ENCODE peak calls at places on chromosomes 1 and 21, in five cellular contexts. One of them, this sample, is unnamed. For H3K4me1, the result is how much of the 10 kb centered on the place peaks cover.

GRCh38 chr1:31535561-31535960 is 40.8 kb upstream of the TINAGL1 start:
- DNase-seq in SK-N-SH: no peak
- DNase-seq in naive thymus-derived CD4-positive, alpha-beta T cell: no peak
- DNase-seq in PC-9: peak
- DNase-seq in CD8-positive, alpha-beta T cell: no peak
- DNase-seq in this sample: no peak

GRCh38 chr1:84757301-84757700 is 67.0 kb upstream of the SSX2IP start:
- DNase-seq in naive thymus-derived CD4-positive, alpha-beta T cell: no peak
- DNase-seq in CD8-positive, alpha-beta T cell: no peak
- DNase-seq in SK-N-SH: peak
- DNase-seq in PC-9: no peak
- DNase-seq in this sample: no peak

GRCh38 chr1:193322218-193322617 is 135.8 kb upstream of the B3GALT2 start:
- DNase-seq in CD8-positive, alpha-beta T cell: no peak
- DNase-seq in SK-N-SH: no peak
- DNase-seq in PC-9: peak
- DNase-seq in naive thymus-derived CD4-positive, alpha-beta T cell: no peak
- DNase-seq in this sample: no peak

GRCh38 chr1:47587891-47588582 is 150.2 kb downstream of the FOXD2 start:
- DNase-seq in CD8-positive, alpha-beta T cell: no peak
- DNase-seq in naive thymus-derived CD4-positive, alpha-beta T cell: no peak
- DNase-seq in SK-N-SH: no peak
- DNase-seq in PC-9: no peak
- DNase-seq in this sample: no peak

GRCh38 chr1:100810360-100810759 is 84.3 kb downstream of the EXTL2 start:
- DNase-seq in PC-9: no peak
- DNase-seq in SK-N-SH: no peak
- DNase-seq in naive thymus-derived CD4-positive, alpha-beta T cell: no peak
- DNase-seq in CD8-positive, alpha-beta T cell: no peak
- DNase-seq in this sample: no peak

GRCh38 chr1:190119683-190120082 is 358.0 kb downstream of the BRINP3 start:
- DNase-seq in PC-9: no peak
- DNase-seq in naive thymus-derived CD4-positive, alpha-beta T cell: no peak
- DNase-seq in SK-N-SH: no peak
- DNase-seq in CD8-positive, alpha-beta T cell: no peak
- DNase-seq in this sample: no peak

GRCh38 chr1:207565546-207566468 is 69.8 kb downstream of the CR1 start:
- DNase-seq in naive thymus-derived CD4-positive, alpha-beta T cell: no peak
- DNase-seq in SK-N-SH: no peak
- DNase-seq in PC-9: no peak
- DNase-seq in CD8-positive, alpha-beta T cell: no peak
- DNase-seq in this sample: no peak

GRCh38 chr1:110067957-110068645 is 2.4 kb downstream of the ALX3 start:
- DNase-seq in PC-9: no peak
- DNase-seq in CD8-positive, alpha-beta T cell: no peak
- DNase-seq in naive thymus-derived CD4-positive, alpha-beta T cell: peak
- DNase-seq in SK-N-SH: no peak
- DNase-seq in this sample: no peak

GRCh38 chr1:94334764-94335163 is 83.4 kb upstream of the ABCD3 start:
- DNase-seq in PC-9: no peak
- DNase-seq in CD8-positive, alpha-beta T cell: no peak
- DNase-seq in naive thymus-derived CD4-positive, alpha-beta T cell: no peak
- DNase-seq in SK-N-SH: no peak
- DNase-seq in this sample: no peak

GRCh38 chr1:176241385-176242015 is 34.4 kb upstream of the COP1 start:
- DNase-seq in PC-9: peak
- DNase-seq in CD8-positive, alpha-beta T cell: no peak
- DNase-seq in SK-N-SH: no peak
- DNase-seq in naive thymus-derived CD4-positive, alpha-beta T cell: no peak
- DNase-seq in this sample: no peak

GRCh38 chr1:32142446-32143301 is 34.8 kb downstream of the KPNA6 start:
- DNase-seq in CD8-positive, alpha-beta T cell: no peak
- DNase-seq in SK-N-SH: peak
- DNase-seq in PC-9: peak
- DNase-seq in naive thymus-derived CD4-positive, alpha-beta T cell: no peak
- DNase-seq in this sample: no peak

GRCh38 chr1:215160351-215160750 is 77.8 kb downstream of the KCNK2 start:
- DNase-seq in SK-N-SH: no peak
- DNase-seq in naive thymus-derived CD4-positive, alpha-beta T cell: no peak
- DNase-seq in CD8-positive, alpha-beta T cell: no peak
- DNase-seq in PC-9: no peak
- DNase-seq in this sample: no peak

GRCh38 chr1:51344602-51345299 is 14.4 kb upstream of the TTC39A start:
- DNase-seq in PC-9: no peak
- DNase-seq in naive thymus-derived CD4-positive, alpha-beta T cell: no peak
- DNase-seq in SK-N-SH: peak
- DNase-seq in CD8-positive, alpha-beta T cell: no peak
- DNase-seq in this sample: no peak

GRCh38 chr21:14491269-14491681 is 54.8 kb downstream of the SAMSN1 start:
- DNase-seq in SK-N-SH: no peak
- DNase-seq in CD8-positive, alpha-beta T cell: no peak
- DNase-seq in PC-9: no peak
- DNase-seq in naive thymus-derived CD4-positive, alpha-beta T cell: no peak
- DNase-seq in this sample: no peak

GRCh38 chr21:35273331-35273730 is 224.2 kb upstream of the RUNX1 start:
- DNase-seq in CD8-positive, alpha-beta T cell: no peak
- DNase-seq in PC-9: peak
- DNase-seq in naive thymus-derived CD4-positive, alpha-beta T cell: no peak
- DNase-seq in SK-N-SH: no peak
- DNase-seq in this sample: no peak

GRCh38 chr1:5850503-5850902 is 141.7 kb downstream of the NPHP4 start:
- DNase-seq in CD8-positive, alpha-beta T cell: no peak
- DNase-seq in PC-9: no peak
- DNase-seq in SK-N-SH: peak
- DNase-seq in naive thymus-derived CD4-positive, alpha-beta T cell: no peak
- DNase-seq in this sample: no peak

GRCh38 chr1:232587141-232588008 is 42.6 kb downstream of the SIPA1L2 start:
- DNase-seq in CD8-positive, alpha-beta T cell: no peak
- DNase-seq in PC-9: no peak
- DNase-seq in SK-N-SH: no peak
- DNase-seq in naive thymus-derived CD4-positive, alpha-beta T cell: no peak
- DNase-seq in this sample: no peak

GRCh38 chr1:248924696-248925532 is 18.9 kb downstream of the PGBD2 start:
- DNase-seq in naive thymus-derived CD4-positive, alpha-beta T cell: peak
- DNase-seq in SK-N-SH: peak
- DNase-seq in PC-9: peak
- DNase-seq in CD8-positive, alpha-beta T cell: no peak
- DNase-seq in this sample: no peak

GRCh38 chr1:203625623-203626189 is 926 bp upstream of the ATP2B4 start:
- DNase-seq in SK-N-SH: peak
- DNase-seq in naive thymus-derived CD4-positive, alpha-beta T cell: peak
- DNase-seq in CD8-positive, alpha-beta T cell: no peak
- DNase-seq in PC-9: peak
- DNase-seq in this sample: peak

GRCh38 chr1:61389926-61390845 is 307.8 kb downstream of the NFIA start:
- DNase-seq in SK-N-SH: no peak
- DNase-seq in naive thymus-derived CD4-positive, alpha-beta T cell: no peak
- DNase-seq in CD8-positive, alpha-beta T cell: no peak
- DNase-seq in PC-9: no peak
- DNase-seq in this sample: no peak

GRCh38 chr1:156495401-156496140 is 5.0 kb downstream of the MEF2D start:
- DNase-seq in SK-N-SH: no peak
- DNase-seq in PC-9: peak
- DNase-seq in naive thymus-derived CD4-positive, alpha-beta T cell: no peak
- DNase-seq in CD8-positive, alpha-beta T cell: no peak
- DNase-seq in this sample: no peak

GRCh38 chr1:8417625-8418024 is 99.7 kb downstream of the SLC45A1 start:
- DNase-seq in PC-9: no peak
- DNase-seq in naive thymus-derived CD4-positive, alpha-beta T cell: no peak
- DNase-seq in CD8-positive, alpha-beta T cell: no peak
- DNase-seq in SK-N-SH: no peak
- DNase-seq in this sample: no peak

GRCh38 chr1:145916745-145917144 is 1.8 kb downstream of the PEX11B start:
- DNase-seq in naive thymus-derived CD4-positive, alpha-beta T cell: no peak
- DNase-seq in CD8-positive, alpha-beta T cell: no peak
- DNase-seq in PC-9: no peak
- DNase-seq in SK-N-SH: no peak
- DNase-seq in this sample: no peak

GRCh38 chr21:39048574-39048973 is 134.7 kb downstream of the PSMG1 start:
- DNase-seq in naive thymus-derived CD4-positive, alpha-beta T cell: no peak
- DNase-seq in SK-N-SH: no peak
- DNase-seq in CD8-positive, alpha-beta T cell: no peak
- DNase-seq in PC-9: peak
- DNase-seq in this sample: no peak

GRCh38 chr1:213572939-213573647 is 414.7 kb upstream of the PROX1 start:
- DNase-seq in PC-9: no peak
- DNase-seq in CD8-positive, alpha-beta T cell: no peak
- DNase-seq in naive thymus-derived CD4-positive, alpha-beta T cell: no peak
- DNase-seq in SK-N-SH: no peak
- DNase-seq in this sample: no peak

GRCh38 chr1:12138196-12139183 is 28.3 kb upstream of the TNFRSF1B start:
- DNase-seq in SK-N-SH: peak
- DNase-seq in CD8-positive, alpha-beta T cell: no peak
- DNase-seq in naive thymus-derived CD4-positive, alpha-beta T cell: no peak
- DNase-seq in PC-9: no peak
- DNase-seq in this sample: no peak

GRCh38 chr1:156072251-156072650 is 10.0 kb downstream of the MEX3A start:
- DNase-seq in CD8-positive, alpha-beta T cell: no peak
- DNase-seq in PC-9: no peak
- DNase-seq in naive thymus-derived CD4-positive, alpha-beta T cell: no peak
- DNase-seq in SK-N-SH: no peak
- DNase-seq in this sample: no peak

GRCh38 chr1:65344171-65344570 is 34.8 kb downstream of the DNAJC6 start:
- DNase-seq in SK-N-SH: no peak
- DNase-seq in PC-9: no peak
- DNase-seq in CD8-positive, alpha-beta T cell: no peak
- DNase-seq in naive thymus-derived CD4-positive, alpha-beta T cell: no peak
- DNase-seq in this sample: no peak

GRCh38 chr21:35059742-35060141 is 10.6 kb upstream of the RUNX1 start:
- DNase-seq in SK-N-SH: no peak
- DNase-seq in CD8-positive, alpha-beta T cell: no peak
- DNase-seq in naive thymus-derived CD4-positive, alpha-beta T cell: no peak
- DNase-seq in PC-9: no peak
- DNase-seq in this sample: no peak

GRCh38 chr1:237154173-237154572 is 112.2 kb downstream of the RYR2 start:
- DNase-seq in CD8-positive, alpha-beta T cell: no peak
- DNase-seq in SK-N-SH: no peak
- DNase-seq in PC-9: no peak
- DNase-seq in naive thymus-derived CD4-positive, alpha-beta T cell: no peak
- DNase-seq in this sample: no peak

DNA sequence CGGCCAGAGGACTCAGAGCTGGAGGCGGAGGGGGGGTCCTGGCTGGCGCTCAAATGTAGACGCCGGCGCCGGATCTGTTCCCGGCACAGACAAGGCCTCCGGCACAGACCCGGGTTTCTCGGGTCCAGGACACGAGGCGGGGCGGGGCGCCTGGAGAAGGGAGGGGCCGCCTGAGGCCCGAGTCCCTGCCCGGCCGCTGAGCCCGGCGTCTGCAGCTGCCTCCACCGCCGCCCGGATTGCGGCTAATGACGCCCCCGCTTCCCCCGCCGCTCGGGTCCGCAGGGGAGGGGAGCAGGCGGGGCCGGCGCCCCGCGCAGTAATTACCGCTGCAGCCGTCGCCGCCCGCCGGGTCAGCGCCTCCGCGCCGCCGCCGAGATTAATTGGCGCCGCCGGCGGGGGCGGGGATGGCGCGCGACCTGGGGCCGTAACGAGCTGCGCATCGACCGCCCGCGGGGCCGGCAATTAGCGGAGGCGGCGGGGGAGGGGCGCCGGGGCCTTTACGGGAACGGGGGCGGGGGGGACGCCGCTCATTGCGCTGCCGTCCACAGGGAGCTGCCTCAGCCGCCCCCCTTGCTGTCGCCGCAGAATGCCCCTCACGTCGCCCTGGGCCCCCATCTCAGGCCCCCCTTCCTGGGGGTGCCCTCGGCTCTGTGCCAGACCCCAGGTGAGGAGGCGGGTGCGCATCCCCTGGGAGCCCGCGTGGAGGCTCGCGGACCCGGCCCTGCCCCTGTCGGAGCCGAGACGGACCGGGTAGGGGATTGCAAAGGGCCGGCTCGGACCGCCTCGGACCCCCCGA is 17.3 kb downstream of the NOC2L start:
- DNase-seq in naive thymus-derived CD4-positive, alpha-beta T cell: no peak
- DNase-seq in SK-N-SH: peak
- DNase-seq in CD8-positive, alpha-beta T cell: no peak
- DNase-seq in PC-9: peak
- DNase-seq in this sample: no peak
- H3K27ac ChIP-seq in naive thymus-derived CD4-positive, alpha-beta T cell: no peak
- H3K27ac ChIP-seq in SK-N-SH: peak
- H3K27ac ChIP-seq in CD8-positive, alpha-beta T cell: no peak
- H3K27ac ChIP-seq in PC-9: no peak
- H3K27ac ChIP-seq in this sample: no peak

DNA sequence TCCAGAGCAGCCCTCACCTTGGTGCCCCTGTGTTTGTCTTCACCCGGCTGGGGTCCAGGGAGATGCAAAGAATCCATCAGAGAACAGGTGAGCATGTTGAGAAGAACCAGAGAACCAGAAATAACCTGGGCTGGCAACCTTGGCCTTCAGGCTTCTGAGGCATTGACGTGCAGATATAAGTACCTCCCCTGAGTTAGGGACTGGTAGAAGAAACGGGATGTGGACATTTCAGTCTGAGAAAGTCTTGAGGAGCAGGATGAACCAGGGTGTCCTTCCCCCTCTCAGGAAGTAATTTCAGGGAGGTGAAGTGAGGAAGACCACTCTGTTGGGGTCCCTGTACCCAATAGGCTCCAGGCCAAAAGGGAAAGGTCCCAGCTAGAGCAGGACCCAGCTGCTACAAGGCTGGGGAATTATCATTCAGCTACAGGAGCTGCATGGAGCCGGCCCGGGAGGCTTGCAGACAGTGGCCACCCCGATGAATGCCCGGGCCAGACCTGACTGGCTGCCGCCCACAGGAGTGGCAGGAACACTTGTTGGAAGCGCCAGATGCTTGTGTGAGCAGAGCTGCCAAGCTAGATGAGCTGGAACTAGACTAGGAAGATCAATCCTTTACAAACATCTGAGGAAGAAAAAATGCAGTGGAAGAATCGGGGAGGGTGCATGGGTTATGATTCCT is 1.7 kb upstream of the AURKAIP1 start:
- DNase-seq in naive thymus-derived CD4-positive, alpha-beta T cell: no peak
- DNase-seq in CD8-positive, alpha-beta T cell: no peak
- DNase-seq in SK-N-SH: no peak
- DNase-seq in PC-9: no peak
- DNase-seq in this sample: no peak
- H3K4me3 ChIP-seq in naive thymus-derived CD4-positive, alpha-beta T cell: no peak
- H3K4me3 ChIP-seq in CD8-positive, alpha-beta T cell: no peak
- H3K4me3 ChIP-seq in SK-N-SH: no peak
- H3K4me3 ChIP-seq in PC-9: peak
- H3K4me3 ChIP-seq in this sample: no peak

DNA sequence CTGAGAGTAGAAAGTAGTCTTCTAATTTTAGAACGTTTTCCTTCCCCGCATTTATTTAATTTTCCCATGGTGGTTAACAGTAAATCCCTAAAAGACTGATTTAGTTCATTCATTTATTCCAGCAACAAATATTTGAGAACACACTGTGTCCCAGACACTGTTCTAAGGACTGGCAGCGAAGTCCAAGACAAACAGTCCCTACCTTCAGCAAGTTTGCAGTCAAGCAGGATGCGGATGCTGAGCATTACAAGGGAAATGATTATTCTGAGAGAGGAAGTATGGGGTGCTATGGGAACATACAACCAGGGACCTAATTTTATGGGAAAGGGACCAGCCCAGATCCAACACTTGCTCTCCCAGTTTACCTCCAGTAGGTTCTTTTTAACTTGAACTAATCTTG is 1.2 kb upstream of the C1orf74 start:
- DNase-seq in naive thymus-derived CD4-positive, alpha-beta T cell: no peak
- DNase-seq in CD8-positive, alpha-beta T cell: no peak
- DNase-seq in PC-9: no peak
- DNase-seq in SK-N-SH: no peak
- DNase-seq in this sample: no peak
- H3K4me1 ChIP-seq in naive thymus-derived CD4-positive, alpha-beta T cell: under half
- H3K4me1 ChIP-seq in CD8-positive, alpha-beta T cell: under half
- H3K4me1 ChIP-seq in PC-9: under half
- H3K4me1 ChIP-seq in SK-N-SH: under half
- H3K4me1 ChIP-seq in this sample: under half

GRCh38 chr1:118960567-118961136 is 27.5 kb downstream of the TBX15 start:
- DNase-seq in PC-9: no peak
- DNase-seq in SK-N-SH: no peak
- DNase-seq in naive thymus-derived CD4-positive, alpha-beta T cell: no peak
- DNase-seq in CD8-positive, alpha-beta T cell: no peak
- DNase-seq in this sample: no peak
- H3K27ac ChIP-seq in PC-9: no peak
- H3K27ac ChIP-seq in SK-N-SH: no peak
- H3K27ac ChIP-seq in naive thymus-derived CD4-positive, alpha-beta T cell: no peak
- H3K27ac ChIP-seq in CD8-positive, alpha-beta T cell: no peak
- H3K27ac ChIP-seq in this sample: no peak

This sample was measured in CD4-positive, CD25-positive, alpha-beta regulatory T cell.